ENCODE peak calls at places on chromosomes 7 and 10, in nine cellular contexts. F is aorta, S is IMR-90, N is SJSA1, V is tibial artery, L is lower lobe of right lung, Y is Caco-2, U is HCT116, D is tibial nerve. H is an unnamed sample. For H3K4me1, the result is how much of the 10 kb centered on the place peaks cover.

GRCh38 chr7:75033826-75034225 is 39.8 kb downstream of the RCC1L start:
- DNase-seq in F (no peak), S (no peak), N (no peak), V (no peak), L (no peak), Y (no peak), U (no peak), D (no peak), H (no peak)

GRCh38 chr10:1141261-1141660 is 85.1 kb downstream of the WDR37 start:
- DNase-seq in F (no peak), S (no peak), N (no peak), V (no peak), L (no peak), Y (no peak), U (no peak), D (no peak), H (no peak)

GRCh38 chr7:3300221-3300650 is 816 bp upstream of the SDK1 start:
- DNase-seq in F (peak), S (peak), N (no peak), V (no peak), L (no peak), Y (no peak), U (no peak), D (no peak), H (no peak)

GRCh38 chr10:97759157-97759980 is 12.4 kb downstream of the SFRP5 start:
- DNase-seq in F (peak), S (peak), N (peak), V (no peak), L (peak), Y (peak), U (peak), D (peak), H (peak)

GRCh38 chr7:121042195-121042594 is 53.7 kb downstream of the CPED1 start:
- DNase-seq in F (no peak), S (no peak), N (no peak), V (no peak), L (no peak), Y (no peak), U (no peak), D (no peak), H (no peak)

GRCh38 chr10:82815680-82816079 is 940.7 kb downstream of the NRG3 start:
- DNase-seq in F (no peak), S (no peak), N (no peak), V (no peak), L (no peak), Y (no peak), U (no peak), D (no peak), H (no peak)

GRCh38 chr7:106853250-106853908 is 11.7 kb upstream of the PIK3CG start:
- DNase-seq in F (no peak), S (no peak), N (no peak), V (no peak), L (no peak), Y (no peak), U (no peak), D (no peak), H (no peak)

GRCh38 chr7:21028186-21028989 is 241.7 kb upstream of the SP8 start:
- DNase-seq in F (no peak), S (no peak), N (no peak), V (peak), L (peak), Y (peak), U (no peak), D (peak), H (no peak)

GRCh38 chr7:15687645-15688025 is 1.2 kb upstream of the MEOX2 start:
- DNase-seq in F (no peak), S (no peak), N (no peak), V (peak), L (no peak), Y (no peak), U (no peak), D (no peak), H (peak)

GRCh38 chr7:92934096-92934495 is 97.7 kb upstream of the CDK6 start:
- DNase-seq in F (no peak), S (no peak), N (no peak), V (no peak), L (no peak), Y (peak), U (no peak), D (no peak), H (no peak)

GRCh38 chr10:52215745-52216361 is 98.2 kb upstream of the DKK1 start:
- DNase-seq in F (no peak), S (peak), N (no peak), V (no peak), L (no peak), Y (peak), U (peak), D (peak), H (no peak)

GRCh38 chr7:100854146-100854895 is 1.8 kb downstream of the SLC12A9 start:
- DNase-seq in F (no peak), S (no peak), N (no peak), V (no peak), L (no peak), Y (no peak), U (no peak), D (no peak), H (no peak)

GRCh38 chr7:40412323-40412722 is 277.5 kb downstream of the SUGCT start:
- DNase-seq in F (no peak), S (no peak), N (no peak), V (no peak), L (no peak), Y (no peak), U (no peak), D (no peak), H (no peak)

GRCh38 chr7:45125193-45125904 is 13.9 kb upstream of the TBRG4 start:
- DNase-seq in F (no peak), S (no peak), N (no peak), V (no peak), L (no peak), Y (no peak), U (no peak), D (no peak), H (no peak)

GRCh38 chr7:92478095-92478494 is 349 bp upstream of the ERVW-1 start:
- DNase-seq in F (no peak), S (no peak), N (no peak), V (no peak), L (no peak), Y (no peak), U (no peak), D (no peak), H (no peak)

GRCh38 chr10:76022366-76022765 is 590.9 kb downstream of the LRMDA start:
- DNase-seq in F (no peak), S (no peak), N (no peak), V (no peak), L (no peak), Y (no peak), U (no peak), D (no peak), H (no peak)

GRCh38 chr10:128574616-128575210 is 448.5 kb upstream of the MKI67 start:
- DNase-seq in F (no peak), S (no peak), N (no peak), V (no peak), L (no peak), Y (no peak), U (no peak), D (no peak), H (no peak)

GRCh38 chr10:103193820-103194529 is 903 bp upstream of the NT5C2 start:
- DNase-seq in F (no peak), S (peak), N (no peak), V (no peak), L (no peak), Y (no peak), U (peak), D (no peak), H (peak)

GRCh38 chr7:14892961-14893360 is 9.6 kb downstream of the DGKB start:
- DNase-seq in F (no peak), S (no peak), N (no peak), V (no peak), L (no peak), Y (no peak), U (no peak), D (no peak), H (no peak)

GRCh38 chr7:23168111-23168885 is 13.6 kb upstream of the NUP42 start:
- DNase-seq in F (no peak), S (no peak), N (no peak), V (no peak), L (no peak), Y (no peak), U (no peak), D (no peak), H (no peak)

GRCh38 chr7:69502358-69502757 is 95.9 kb upstream of the AUTS2 start:
- DNase-seq in F (no peak), S (no peak), N (no peak), V (no peak), L (no peak), Y (no peak), U (no peak), D (no peak), H (no peak)

GRCh38 chr7:28799619-28800018 is 158.5 kb downstream of the TRIL start:
- DNase-seq in F (no peak), S (no peak), N (no peak), V (no peak), L (no peak), Y (no peak), U (no peak), D (no peak), H (no peak)

GRCh38 chr7:53101026-53101425 is 65.6 kb downstream of the POM121L12 start:
- DNase-seq in F (no peak), S (no peak), N (no peak), V (no peak), L (no peak), Y (no peak), U (no peak), D (no peak), H (no peak)

GRCh38 chr10:125982256-125982948 is 86.0 kb downstream of the FANK1 start:
- DNase-seq in F (no peak), S (peak), N (no peak), V (no peak), L (no peak), Y (peak), U (peak), D (peak), H (peak)

GRCh38 chr7:53611043-53611442 is 575.6 kb downstream of the POM121L12 start:
- DNase-seq in F (no peak), S (no peak), N (no peak), V (no peak), L (no peak), Y (no peak), U (no peak), D (no peak), H (no peak)

GRCh38 chr7:132145466-132145865 is 430.8 kb downstream of the PLXNA4 start:
- DNase-seq in F (peak), S (peak), N (no peak), V (peak), L (no peak), Y (no peak), U (no peak), D (peak), H (peak)

GRCh38 chr7:45920543-45921380 is at the start of gene IGFBP3:
- DNase-seq in F (peak), S (peak), N (peak), V (peak), L (peak), Y (peak), U (no peak), D (no peak), H (peak)

GRCh38 chr7:5470721-5471311 is 47.2 kb upstream of the TNRC18 start:
- DNase-seq in F (no peak), S (peak), N (no peak), V (no peak), L (no peak), Y (no peak), U (no peak), D (no peak), H (peak)

GRCh38 chr7:51045319-51046102 is 262.8 kb upstream of the GRB10 start:
- DNase-seq in F (no peak), S (peak), N (no peak), V (no peak), L (no peak), Y (peak), U (peak), D (no peak), H (no peak)

GRCh38 chr10:14244801-14245211 is 85.9 kb downstream of the FRMD4A start:
- DNase-seq in F (no peak), S (peak), N (no peak), V (no peak), L (no peak), Y (no peak), U (peak), D (no peak), H (no peak)

GRCh38 chr10:33155720-33156638 is 178.5 kb downstream of the NRP1 start:
- DNase-seq in F (no peak), S (peak), N (peak), V (no peak), L (no peak), Y (peak), U (no peak), D (no peak), H (no peak)

GRCh38 chr7:138886501-138886917 is 88.5 kb upstream of the ATP6V0A4 start:
- DNase-seq in F (no peak), S (peak), N (no peak), V (no peak), L (no peak), Y (peak), U (peak), D (peak), H (no peak)

GRCh38 chr10:31134303-31134928 is 102.8 kb upstream of the ZNF438 start:
- DNase-seq in F (no peak), S (peak), N (peak), V (peak), L (no peak), Y (peak), U (no peak), D (no peak), H (peak)

DNA sequence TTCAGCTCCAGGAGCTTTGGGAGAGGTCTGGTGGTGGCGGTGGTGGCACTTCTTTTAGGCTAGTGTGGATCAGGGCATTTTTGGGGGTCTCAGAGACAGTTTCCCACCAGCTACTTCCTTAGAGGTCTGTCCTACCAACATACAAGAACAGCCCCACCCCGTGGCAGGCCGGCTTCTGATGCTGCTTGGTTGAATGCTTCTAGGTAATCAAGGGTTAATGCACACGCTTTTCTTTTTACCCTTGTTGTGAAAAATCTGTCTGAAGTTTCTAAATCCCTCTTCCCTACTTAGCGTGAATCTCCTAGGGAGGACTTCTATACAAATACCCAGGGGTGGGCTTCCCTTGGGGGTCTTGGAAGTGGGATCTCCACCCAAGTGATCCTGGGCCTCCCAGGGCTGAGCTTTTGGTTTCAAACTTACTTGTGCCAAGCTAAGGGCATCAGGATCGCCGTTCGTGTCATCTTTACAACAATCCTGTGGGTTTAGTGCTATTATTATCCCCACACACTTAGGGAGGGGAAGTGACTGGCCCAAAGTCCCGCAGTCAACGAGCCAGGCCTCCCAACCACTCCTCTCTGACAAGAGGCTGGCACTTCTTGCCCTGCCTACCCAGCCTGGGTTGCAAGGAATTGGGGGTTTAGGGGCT is 1.7 kb downstream of the SH2B2 start:
- DNase-seq in F (no peak), S (no peak), N (no peak), V (no peak), L (no peak), Y (no peak), U (no peak), D (no peak), H (no peak)
- H3K4me1 ChIP-seq in F (under half), S (under half), N (half or more), V (under half), L (under half), Y (under half), U (under half), D (under half), H (under half)

GRCh38 chr7:108569381-108570145 is at the start of the genes DNAJB9 and THAP5:
- DNase-seq in F (peak), S (peak), N (peak), V (peak), L (peak), Y (peak), U (peak), D (peak), H (peak)
- H3K4me1 ChIP-seq in F (under half), S (under half), N (under half), V (under half), L (under half), Y (under half), U (under half), D (under half), H (half or more)

GRCh38 chr10:122849900-122850605 is 4.4 kb upstream of the CUZD1 start:
- DNase-seq in F (no peak), S (peak), N (peak), V (no peak), L (no peak), Y (no peak), U (no peak), D (no peak), H (no peak)
- H3K4me1 ChIP-seq in F (under half), S (under half), N (half or more), V (under half), L (under half), Y (under half), U (under half), D (under half), H (under half)

DNA sequence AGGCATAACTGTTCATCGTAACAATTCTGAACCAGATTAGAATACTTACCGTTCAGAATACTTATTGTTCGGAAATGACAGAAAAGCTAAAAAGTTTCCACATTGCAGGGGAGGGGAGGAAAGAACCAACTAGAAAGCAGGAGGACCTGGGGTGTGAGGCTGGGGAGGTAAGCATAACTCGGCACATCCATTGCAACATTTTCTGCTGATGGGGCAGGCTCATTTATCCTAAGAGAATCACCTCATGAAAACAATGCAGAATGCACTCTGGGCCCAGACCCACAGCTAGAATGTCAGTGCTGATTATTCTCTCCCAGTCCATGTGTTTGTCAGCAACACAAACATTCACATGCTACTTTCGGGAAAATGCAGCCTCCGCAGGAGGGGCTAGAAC is 9.6 kb downstream of the DNMBP start:
- DNase-seq in F (no peak), S (no peak), N (no peak), V (no peak), L (no peak), Y (no peak), U (no peak), D (no peak), H (no peak)
- H3K4me1 ChIP-seq in F (under half), S (under half), N (half or more), V (under half), L (under half), Y (under half), U (half or more), D (under half), H (half or more)

DNA sequence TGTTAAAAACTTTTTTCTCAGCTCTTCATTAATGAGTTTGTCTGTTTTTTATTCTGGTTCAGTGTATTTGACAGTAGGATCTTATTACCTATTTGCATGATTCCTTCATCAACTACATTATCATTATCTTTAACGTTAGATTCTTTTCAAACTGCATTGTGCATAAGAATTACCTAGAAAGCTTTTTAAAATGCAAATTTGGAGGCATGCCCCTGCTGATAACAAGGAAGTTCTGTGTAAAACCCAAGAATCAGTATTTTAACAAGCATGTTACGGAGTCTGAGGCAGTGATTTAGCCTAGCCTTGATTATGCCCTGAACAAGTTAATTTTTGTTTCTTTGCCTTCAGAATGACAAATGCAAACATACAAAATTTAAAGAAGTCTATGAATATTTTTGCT is 14.2 kb downstream of the AHR start:
- DNase-seq in F (no peak), S (no peak), N (no peak), V (no peak), L (no peak), Y (no peak), U (no peak), D (no peak), H (no peak)
- H3K4me1 ChIP-seq in F (under half), S (under half), N (under half), V (under half), L (half or more), Y (under half), U (under half), D (under half), H (under half)

GRCh38 chr10:79126351-79126750 is 57.6 kb downstream of the ZMIZ1 start:
- DNase-seq in F (no peak), S (no peak), N (no peak), V (no peak), L (no peak), Y (no peak), U (no peak), D (no peak), H (no peak)
- H3K4me1 ChIP-seq in F (under half), S (under half), N (half or more), V (under half), L (half or more), Y (under half), U (half or more), D (under half), H (under half)

H was measured in heart right ventricle.